ENCODE peak calls at places on chromosomes 12 and 14, in six cellular contexts. C, J, Z, X, K and I are unnamed samples.

GRCh38 chr12:67419810-67420209 is 150.7 kb downstream of the CAND1 start:
- DNase-seq in C (no peak), J (no peak), Z (no peak), X (no peak), K (no peak), I (peak)

GRCh38 chr12:49825360-49825970 is 2.7 kb downstream of the NCKAP5L start:
- DNase-seq in C (no peak), J (no peak), Z (peak), X (peak), K (no peak), I (peak)

GRCh38 chr12:106919910-106920544 is 35.7 kb upstream of the TMEM263 start:
- DNase-seq in C (no peak), J (no peak), Z (no peak), X (peak), K (peak), I (no peak)

GRCh38 chr12:96153131-96153724 is 40.9 kb upstream of the ELK3 start:
- DNase-seq in C (no peak), J (no peak), Z (no peak), X (no peak), K (no peak), I (no peak)

GRCh38 chr14:103624860-103625259 is 4.2 kb upstream of the KLC1 start:
- DNase-seq in C (no peak), J (no peak), Z (peak), X (peak), K (no peak), I (peak)

GRCh38 chr12:89343127-89343526 is 9.2 kb downstream of the DUSP6 start:
- DNase-seq in C (no peak), J (no peak), Z (no peak), X (peak), K (no peak), I (no peak)

GRCh38 chr14:50862171-50862570 is 9.7 kb upstream of the ABHD12B start:
- DNase-seq in C (no peak), J (no peak), Z (no peak), X (peak), K (no peak), I (no peak)

GRCh38 chr12:109432431-109432830 is 44.7 kb downstream of the KCTD10 start:
- DNase-seq in C (no peak), J (no peak), Z (no peak), X (no peak), K (no peak), I (no peak)

GRCh38 chr14:100088226-100088625 is 23.0 kb downstream of the EVL start:
- DNase-seq in C (no peak), J (no peak), Z (peak), X (no peak), K (no peak), I (no peak)

GRCh38 chr14:90727082-90727481 is 89.1 kb downstream of the TTC7B start:
- DNase-seq in C (no peak), J (no peak), Z (no peak), X (no peak), K (no peak), I (no peak)

GRCh38 chr14:32567543-32568384 is 238.7 kb downstream of the AKAP6 start:
- DNase-seq in C (no peak), J (no peak), Z (no peak), X (peak), K (no peak), I (no peak)

GRCh38 chr14:20714593-20715250 is 26.2 kb downstream of the ANG start:
- DNase-seq in C (no peak), J (no peak), Z (peak), X (peak), K (no peak), I (no peak)

GRCh38 chr12:88472775-88473174 is 107.5 kb downstream of the KITLG start:
- DNase-seq in C (no peak), J (no peak), Z (no peak), X (peak), K (no peak), I (no peak)

GRCh38 chr12:1517007-1517406 is 77.4 kb downstream of the FBXL14 start:
- DNase-seq in C (no peak), J (no peak), Z (no peak), X (peak), K (peak), I (peak)
- TF ChIP-seq CTCF in C (peak), J (no peak), Z (no peak), X (peak), K (peak), I (peak)

GRCh38 chr14:59317346-59317745 is 128.9 kb downstream of the DAAM1 start:
- DNase-seq in C (no peak), J (no peak), Z (no peak), X (no peak), K (no peak), I (no peak)

GRCh38 chr14:59314953-59315599 is 126.6 kb downstream of the DAAM1 start:
- DNase-seq in C (no peak), J (no peak), Z (no peak), X (no peak), K (no peak), I (no peak)

GRCh38 chr14:59313063-59314018 is 124.9 kb downstream of the DAAM1 start:
- DNase-seq in C (no peak), J (no peak), Z (no peak), X (no peak), K (no peak), I (no peak)

GRCh38 chr14:59311723-59312122 is 123.3 kb downstream of the DAAM1 start:
- DNase-seq in C (no peak), J (no peak), Z (no peak), X (no peak), K (no peak), I (no peak)

DNA sequence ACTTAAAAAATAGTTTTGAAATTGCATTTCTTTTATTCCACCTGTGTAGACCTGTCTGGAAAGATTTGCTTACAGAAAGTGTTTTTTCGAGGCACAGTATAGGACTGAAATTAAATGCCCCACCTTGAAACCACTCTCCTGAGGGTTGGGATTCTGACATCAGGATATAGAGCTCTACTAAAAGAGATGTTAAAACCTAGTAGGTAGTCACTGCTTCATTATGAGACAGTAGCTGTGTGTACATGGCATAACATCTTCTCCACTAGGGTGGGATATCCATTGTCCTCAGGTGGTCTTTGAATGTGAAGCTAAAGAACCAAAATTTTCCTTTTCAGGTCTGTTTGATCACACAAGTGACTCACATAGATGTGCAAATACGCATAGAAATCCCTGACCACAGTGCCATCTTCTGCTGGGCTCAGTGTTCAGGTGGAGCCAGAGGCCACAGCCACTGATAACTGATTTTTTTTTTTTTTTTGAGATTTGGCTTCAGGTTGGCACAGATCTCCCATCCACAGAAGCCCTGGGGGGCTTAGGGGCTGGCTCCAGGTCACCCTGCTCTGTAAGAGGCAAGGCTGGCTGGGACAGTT is 125.6 kb downstream of the DAAM1 start:
- DNase-seq in C (no peak), J (no peak), Z (no peak), X (no peak), K (no peak), I (no peak)
- TF ChIP-seq CTCF in C (no peak), J (no peak), Z (no peak), X (no peak), K (no peak), I (no peak)

DNA sequence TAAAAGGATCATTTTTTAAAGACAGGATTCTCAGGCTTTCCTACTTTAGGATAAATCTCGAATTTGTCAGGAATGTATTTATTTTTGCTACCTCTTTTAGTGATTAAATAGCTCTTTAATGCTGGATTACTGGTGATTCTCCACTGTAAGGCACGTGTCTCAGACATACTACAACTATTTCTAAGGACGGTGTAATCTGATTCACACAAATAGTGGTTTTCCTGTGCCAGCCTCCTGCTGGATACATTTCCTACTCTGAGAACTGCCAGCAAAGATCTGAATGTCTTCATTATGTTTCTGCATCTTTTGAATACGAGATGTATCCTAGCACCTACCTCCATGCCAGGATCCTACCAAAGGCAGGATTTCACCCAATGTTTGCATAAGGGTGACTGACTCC is 120.7 kb downstream of the PRICKLE1 start:
- DNase-seq in C (no peak), J (no peak), Z (no peak), X (peak), K (no peak), I (no peak)
- TF ChIP-seq CTCF in C (no peak), J (no peak), Z (no peak), X (no peak), K (no peak), I (no peak)

DNA sequence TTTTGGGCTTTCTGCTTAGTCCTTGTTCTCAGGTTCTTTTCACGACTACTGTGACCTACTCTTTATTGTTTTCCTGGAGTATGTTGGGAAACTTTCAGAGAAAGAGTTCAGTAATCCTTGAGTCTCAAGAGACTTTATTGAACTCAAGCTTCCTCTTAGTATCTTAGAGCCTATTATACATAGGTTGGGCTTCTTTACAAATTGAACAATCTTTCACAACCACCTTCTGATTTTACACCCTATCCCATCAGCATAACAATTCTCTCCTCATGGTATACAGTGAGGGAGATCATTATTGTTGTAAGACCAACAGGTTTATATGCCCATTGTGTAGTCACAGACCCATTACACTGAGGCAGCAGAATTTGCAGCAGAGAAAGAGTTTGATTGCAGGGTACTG is 193.2 kb upstream of the IGF1 start:
- DNase-seq in C (no peak), J (no peak), Z (no peak), X (no peak), K (no peak), I (no peak)
- TF ChIP-seq CTCF in C (no peak), J (no peak), Z (no peak), X (no peak), K (no peak), I (no peak)

DNA sequence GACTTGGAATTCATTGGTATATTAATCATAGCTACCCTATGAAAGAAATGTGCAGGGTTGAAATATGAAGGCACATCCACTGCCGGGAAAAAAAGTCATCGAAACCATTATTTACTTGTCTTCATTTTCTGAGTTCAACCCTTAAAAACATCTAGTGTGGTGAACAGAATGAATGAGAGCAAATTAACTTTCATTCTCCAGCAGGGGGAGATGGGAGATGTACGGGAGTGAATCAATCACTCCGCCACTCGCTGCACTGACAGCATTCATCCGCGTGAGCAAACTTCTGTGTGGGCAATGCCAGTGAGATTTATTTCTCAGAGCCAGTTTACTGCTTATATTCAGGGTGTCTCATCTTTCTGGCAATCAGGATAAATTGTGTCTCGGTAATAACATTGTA is 463.5 kb upstream of the MIS18BP1 start:
- DNase-seq in C (no peak), J (no peak), Z (no peak), X (no peak), K (peak), I (no peak)
- TF ChIP-seq CTCF in C (no peak), J (no peak), Z (no peak), X (no peak), K (peak), I (peak)